ENCODE peak calls at places on chromosome 20, in four cellular contexts. One of them, this sample, is unnamed.

GRCh38 chr20:58554541-58554940 is 39.3 kb upstream of the APCDD1L start:
- DNase-seq in testis: no peak
- DNase-seq in Peyer's patch: no peak
- DNase-seq in ovary: no peak
- DNase-seq in this sample: no peak

GRCh38 chr20:48912065-48912464 is 9.4 kb upstream of the ARFGEF2 start:
- DNase-seq in testis: no peak
- DNase-seq in Peyer's patch: no peak
- DNase-seq in ovary: no peak
- DNase-seq in this sample: no peak

GRCh38 chr20:21609221-21609620 is 95.4 kb upstream of the NKX2-2 start:
- DNase-seq in testis: no peak
- DNase-seq in Peyer's patch: no peak
- DNase-seq in ovary: no peak
- DNase-seq in this sample: no peak

GRCh38 chr20:47062226-47062880 is 167.7 kb downstream of the EYA2 start:
- DNase-seq in testis: no peak
- DNase-seq in Peyer's patch: no peak
- DNase-seq in ovary: no peak
- DNase-seq in this sample: no peak

GRCh38 chr20:24995741-24996448 is 3.3 kb upstream of the APMAP start:
- DNase-seq in testis: no peak
- DNase-seq in Peyer's patch: no peak
- DNase-seq in ovary: no peak
- DNase-seq in this sample: no peak

GRCh38 chr20:3714092-3714491 is 1.7 kb upstream of the SIGLEC1 start:
- DNase-seq in testis: no peak
- DNase-seq in Peyer's patch: no peak
- DNase-seq in ovary: no peak
- DNase-seq in this sample: peak

GRCh38 chr20:38591484-38592410 is 9.9 kb upstream of the ARHGAP40 start:
- DNase-seq in testis: no peak
- DNase-seq in Peyer's patch: no peak
- DNase-seq in ovary: no peak
- DNase-seq in this sample: no peak

GRCh38 chr20:3209946-3210317 is 634 bp downstream of the ITPA start:
- DNase-seq in testis: no peak
- DNase-seq in Peyer's patch: no peak
- DNase-seq in ovary: no peak
- DNase-seq in this sample: peak

GRCh38 chr20:57397693-57398108 is 6.5 kb downstream of the RBM38 start:
- DNase-seq in testis: no peak
- DNase-seq in Peyer's patch: no peak
- DNase-seq in ovary: peak
- DNase-seq in this sample: no peak

GRCh38 chr20:32479697-32480140 is 105.4 kb downstream of the NOL4L start:
- DNase-seq in testis: no peak
- DNase-seq in Peyer's patch: peak
- DNase-seq in ovary: peak
- DNase-seq in this sample: peak

GRCh38 chr20:57445298-57445697 is 54.1 kb downstream of the RBM38 start:
- DNase-seq in testis: no peak
- DNase-seq in Peyer's patch: no peak
- DNase-seq in ovary: peak
- DNase-seq in this sample: no peak

GRCh38 chr20:48102076-48102787 is 317.0 kb upstream of the SULF2 start:
- DNase-seq in testis: no peak
- DNase-seq in Peyer's patch: no peak
- DNase-seq in ovary: no peak
- DNase-seq in this sample: no peak

GRCh38 chr20:16459019-16459700 is 114.1 kb downstream of the KIF16B start:
- DNase-seq in testis: peak
- DNase-seq in Peyer's patch: no peak
- DNase-seq in ovary: peak
- DNase-seq in this sample: no peak

GRCh38 chr20:25081065-25081729 is 744 bp downstream of the VSX1 start:
- DNase-seq in testis: peak
- DNase-seq in Peyer's patch: no peak
- DNase-seq in ovary: peak
- DNase-seq in this sample: no peak

GRCh38 chr20:23541330-23541729 is 27.0 kb downstream of the CST9L start:
- DNase-seq in testis: no peak
- DNase-seq in Peyer's patch: no peak
- DNase-seq in ovary: no peak
- DNase-seq in this sample: no peak

GRCh38 chr20:46137816-46138215 is 19.7 kb downstream of the CD40 start:
- DNase-seq in testis: no peak
- DNase-seq in Peyer's patch: no peak
- DNase-seq in ovary: no peak
- DNase-seq in this sample: no peak

GRCh38 chr20:47723322-47723721 is 62.0 kb downstream of the SULF2 start:
- DNase-seq in testis: no peak
- DNase-seq in Peyer's patch: no peak
- DNase-seq in ovary: no peak
- DNase-seq in this sample: no peak

GRCh38 chr20:55488593-55488992 is 516.7 kb downstream of the CBLN4 start:
- DNase-seq in testis: no peak
- DNase-seq in Peyer's patch: no peak
- DNase-seq in ovary: no peak
- DNase-seq in this sample: no peak

GRCh38 chr20:22502731-22503191 is 81.6 kb downstream of the FOXA2 start:
- DNase-seq in testis: no peak
- DNase-seq in Peyer's patch: peak
- DNase-seq in ovary: no peak
- DNase-seq in this sample: peak

GRCh38 chr20:13325033-13325432 is 104.0 kb downstream of the ISM1 start:
- DNase-seq in testis: peak
- DNase-seq in Peyer's patch: no peak
- DNase-seq in ovary: no peak
- DNase-seq in this sample: peak

GRCh38 chr20:46621492-46621891 is 29.8 kb downstream of the SLC13A3 start:
- DNase-seq in testis: peak
- DNase-seq in Peyer's patch: no peak
- DNase-seq in ovary: no peak
- DNase-seq in this sample: no peak

GRCh38 chr20:35604444-35604750 is 11.2 kb upstream of the SPAG4 start:
- DNase-seq in testis: no peak
- DNase-seq in Peyer's patch: no peak
- DNase-seq in ovary: no peak
- DNase-seq in this sample: no peak

GRCh38 chr20:51525241-51526104 is 17.0 kb downstream of the NFATC2 start:
- DNase-seq in testis: no peak
- DNase-seq in Peyer's patch: no peak
- DNase-seq in ovary: no peak
- DNase-seq in this sample: no peak

GRCh38 chr20:31681769-31682168 is 40.9 kb downstream of the BCL2L1 start:
- DNase-seq in testis: no peak
- DNase-seq in Peyer's patch: no peak
- DNase-seq in ovary: no peak
- DNase-seq in this sample: no peak

GRCh38 chr20:57425150-57426013 is 34.2 kb downstream of the RBM38 start:
- DNase-seq in testis: no peak
- DNase-seq in Peyer's patch: no peak
- DNase-seq in ovary: no peak
- DNase-seq in this sample: no peak

GRCh38 chr20:35718972-35719635 is 19.9 kb downstream of the ROMO1 start:
- DNase-seq in testis: no peak
- DNase-seq in Peyer's patch: no peak
- DNase-seq in ovary: no peak
- DNase-seq in this sample: no peak

GRCh38 chr20:22471156-22471836 is 113.1 kb downstream of the FOXA2 start:
- DNase-seq in testis: no peak
- DNase-seq in Peyer's patch: no peak
- DNase-seq in ovary: no peak
- DNase-seq in this sample: no peak

GRCh38 chr20:13941031-13941430 is 49.4 kb downstream of the SEL1L2 start:
- DNase-seq in testis: no peak
- DNase-seq in Peyer's patch: no peak
- DNase-seq in ovary: no peak
- DNase-seq in this sample: no peak

GRCh38 chr20:46520976-46521579 is 7.7 kb upstream of the ZNF334 start:
- DNase-seq in testis: peak
- DNase-seq in Peyer's patch: no peak
- DNase-seq in ovary: peak
- DNase-seq in this sample: peak

GRCh38 chr20:23340524-23340923 is 10.1 kb upstream of the NXT1 start:
- DNase-seq in testis: peak
- DNase-seq in Peyer's patch: no peak
- DNase-seq in ovary: peak
- DNase-seq in this sample: peak

GRCh38 chr20:13219327-13220193 is 1.5 kb upstream of the ISM1 start:
- DNase-seq in testis: no peak
- DNase-seq in Peyer's patch: no peak
- DNase-seq in ovary: peak
- DNase-seq in this sample: no peak

DNA sequence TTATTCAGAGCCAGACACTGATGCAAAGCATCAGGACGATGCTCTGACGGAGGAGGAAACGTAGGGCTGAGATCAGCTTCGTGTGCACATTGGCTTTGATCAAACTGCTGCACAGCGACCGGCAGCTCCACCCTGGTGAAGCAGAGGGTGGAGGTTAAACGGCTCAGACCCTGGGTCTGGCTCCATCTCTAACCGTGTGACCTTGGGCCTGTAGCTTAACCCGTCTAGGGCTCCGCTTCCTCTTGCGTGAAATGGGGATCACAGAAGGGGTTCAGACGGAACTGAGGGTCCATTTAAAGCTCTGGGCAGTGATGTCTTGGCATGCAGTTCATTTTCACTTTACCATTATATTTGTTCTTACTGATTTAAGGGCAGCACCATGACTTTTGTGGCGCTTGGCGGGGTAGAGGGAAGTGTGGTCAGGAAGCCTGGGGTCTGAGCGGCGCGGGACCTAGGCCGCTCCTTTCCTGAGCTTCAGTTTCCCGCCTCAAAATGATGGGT is 639 bp downstream of the RBL1 start:
- DNase-seq in testis: no peak
- DNase-seq in Peyer's patch: peak
- DNase-seq in ovary: no peak
- DNase-seq in this sample: no peak
- H3K27ac ChIP-seq in testis: peak
- H3K27ac ChIP-seq in Peyer's patch: peak
- H3K27ac ChIP-seq in ovary: peak
- H3K27ac ChIP-seq in this sample: peak

DNA sequence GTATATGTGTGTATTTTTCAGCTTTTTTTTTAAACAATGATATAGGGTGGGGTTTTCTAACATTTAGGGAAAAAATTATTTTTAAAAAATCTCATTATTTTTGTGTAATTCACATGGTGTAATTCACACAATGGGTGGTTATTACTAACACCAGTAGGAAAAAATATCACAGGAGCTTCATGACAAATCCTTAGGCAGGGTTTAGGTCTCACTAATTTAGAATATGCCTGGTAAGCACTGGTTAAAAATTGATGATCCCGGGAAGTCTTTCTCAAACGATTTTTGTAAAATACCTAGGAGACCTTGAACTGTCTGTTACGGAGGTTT is 29.5 kb upstream of the ZNF217 start:
- DNase-seq in testis: no peak
- DNase-seq in Peyer's patch: no peak
- DNase-seq in ovary: no peak
- DNase-seq in this sample: no peak
- TF ChIP-seq CTCF in testis: no peak
- TF ChIP-seq CTCF in Peyer's patch: no peak
- TF ChIP-seq CTCF in ovary: no peak
- TF ChIP-seq CTCF in this sample: peak

GRCh38 chr20:18590163-18590562 is 2.3 kb downstream of the DTD1 start:
- DNase-seq in testis: no peak
- DNase-seq in Peyer's patch: no peak
- DNase-seq in ovary: no peak
- DNase-seq in this sample: no peak

GRCh38 chr20:18585134-18585533 is 2.7 kb upstream of the DTD1 start:
- DNase-seq in testis: no peak
- DNase-seq in Peyer's patch: no peak
- DNase-seq in ovary: no peak
- DNase-seq in this sample: no peak

GRCh38 chr20:18588554-18589043 is 745 bp downstream of the DTD1 start:
- DNase-seq in testis: peak
- DNase-seq in Peyer's patch: peak
- DNase-seq in ovary: peak
- DNase-seq in this sample: no peak

DNA sequence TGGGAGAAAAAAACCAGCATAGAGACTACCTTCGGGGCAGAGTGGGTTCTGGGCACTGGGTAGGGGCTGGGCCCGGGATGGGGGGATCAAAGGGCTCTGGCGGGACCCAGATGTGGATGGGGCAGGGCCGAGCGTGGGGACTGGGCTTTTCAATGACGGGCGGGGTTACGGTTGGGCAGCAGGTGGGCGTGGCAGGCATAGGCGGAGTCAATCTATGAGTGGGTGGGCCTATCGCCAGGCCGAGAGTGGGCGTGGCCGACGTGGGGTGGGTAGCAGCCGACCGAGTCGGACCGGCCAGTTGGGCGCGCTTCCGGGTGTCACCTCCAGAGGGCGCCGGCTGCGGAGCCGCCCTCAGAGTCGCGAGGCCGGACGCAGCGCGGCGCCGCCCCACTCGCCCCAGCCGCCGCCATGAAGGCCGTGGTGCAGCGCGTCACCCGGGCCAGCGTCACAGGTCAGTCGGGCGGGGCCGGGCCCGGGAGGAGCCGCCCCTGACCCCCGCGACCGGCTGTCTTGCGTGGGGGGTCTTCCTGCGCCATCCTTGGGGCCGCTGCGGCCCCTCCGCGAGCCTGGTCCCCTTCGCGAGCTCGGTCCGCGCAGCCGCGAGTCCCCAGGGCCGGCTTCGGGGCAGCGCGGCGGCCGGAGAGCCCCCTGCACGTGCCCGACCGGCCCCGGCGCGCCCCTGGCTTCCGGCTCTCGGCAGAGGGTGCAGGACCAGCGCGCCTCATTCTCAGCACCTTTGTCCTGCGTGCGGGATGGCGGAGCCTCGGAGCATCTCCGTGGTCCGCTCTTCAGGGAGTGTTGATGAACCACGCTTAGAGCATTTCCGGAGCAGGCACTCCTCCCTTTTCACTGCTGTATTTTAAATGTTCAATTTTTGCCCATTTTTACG is at the start of gene DTD1:
- DNase-seq in testis: peak
- DNase-seq in Peyer's patch: peak
- DNase-seq in ovary: peak
- DNase-seq in this sample: peak
- TF ChIP-seq POLR2A in testis: no peak
- TF ChIP-seq POLR2A in Peyer's patch: no peak
- TF ChIP-seq POLR2A in ovary: no peak
- TF ChIP-seq POLR2A in this sample: peak

GRCh38 chr20:5119435-5120188 is at the start of gene PCNA:
- DNase-seq in testis: peak
- DNase-seq in Peyer's patch: peak
- DNase-seq in ovary: peak
- DNase-seq in this sample: peak

GRCh38 chr20:5116875-5117274 is 2.9 kb downstream of the PCNA start:
- DNase-seq in testis: no peak
- DNase-seq in Peyer's patch: no peak
- DNase-seq in ovary: no peak
- DNase-seq in this sample: no peak

GRCh38 chr20:5120189-5120484 is 379 bp upstream of the PCNA start:
- DNase-seq in testis: no peak
- DNase-seq in Peyer's patch: no peak
- DNase-seq in ovary: no peak
- DNase-seq in this sample: no peak

GRCh38 chr20:5118220-5119142 is 1.3 kb downstream of the PCNA start:
- DNase-seq in testis: no peak
- DNase-seq in Peyer's patch: no peak
- DNase-seq in ovary: no peak
- DNase-seq in this sample: no peak

GRCh38 chr20:5119143-5119434 is 669 bp downstream of the PCNA start:
- DNase-seq in testis: no peak
- DNase-seq in Peyer's patch: no peak
- DNase-seq in ovary: no peak
- DNase-seq in this sample: no peak
- H3K27ac ChIP-seq in testis: peak
- H3K27ac ChIP-seq in Peyer's patch: peak
- H3K27ac ChIP-seq in ovary: no peak
- H3K27ac ChIP-seq in this sample: peak